ENCODE peak calls at places on chromosomes 5 and 9, in four cellular contexts. One of them, this sample, is unnamed.

GRCh38 chr5:66949066-66949465 is 247.5 kb downstream of the CD180 start:
- DNase-seq in SK-N-SH: no peak
- DNase-seq in H1: no peak
- DNase-seq in HCT116: no peak
- DNase-seq in this sample: no peak

GRCh38 chr5:170266570-170267379 is 30.8 kb downstream of the LCP2 start:
- DNase-seq in SK-N-SH: no peak
- DNase-seq in H1: no peak
- DNase-seq in HCT116: no peak
- DNase-seq in this sample: no peak

GRCh38 chr9:76472925-76473324 is 13.9 kb downstream of the GCNT1 start:
- DNase-seq in SK-N-SH: no peak
- DNase-seq in H1: no peak
- DNase-seq in HCT116: no peak
- DNase-seq in this sample: no peak

GRCh38 chr5:149811453-149811852 is 81.3 kb downstream of the PPARGC1B start:
- DNase-seq in SK-N-SH: no peak
- DNase-seq in H1: no peak
- DNase-seq in HCT116: no peak
- DNase-seq in this sample: no peak

GRCh38 chr5:116361171-116361967 is 213.3 kb downstream of the SEMA6A start:
- DNase-seq in SK-N-SH: peak; percentile 37
- DNase-seq in H1: peak; percentile 49
- DNase-seq in HCT116: no peak
- DNase-seq in this sample: no peak

GRCh38 chr5:111704452-111705085 is 52.4 kb downstream of the NREP start:
- DNase-seq in SK-N-SH: no peak
- DNase-seq in H1: no peak
- DNase-seq in HCT116: no peak
- DNase-seq in this sample: no peak

GRCh38 chr5:59342181-59342580 is 551.3 kb downstream of the PDE4D start:
- DNase-seq in SK-N-SH: peak; percentile 22
- DNase-seq in H1: no peak
- DNase-seq in HCT116: no peak
- DNase-seq in this sample: no peak

GRCh38 chr9:122342323-122343050 is 28.3 kb upstream of the PTGS1 start:
- DNase-seq in SK-N-SH: no peak
- DNase-seq in H1: no peak
- DNase-seq in HCT116: no peak
- DNase-seq in this sample: no peak

GRCh38 chr5:73826761-73827450 is 200.9 kb downstream of the ARHGEF28 start:
- DNase-seq in SK-N-SH: no peak
- DNase-seq in H1: no peak
- DNase-seq in HCT116: no peak
- DNase-seq in this sample: no peak

GRCh38 chr5:1394881-1395860 is 50.1 kb downstream of the SLC6A3 start:
- DNase-seq in SK-N-SH: no peak
- DNase-seq in H1: no peak
- DNase-seq in HCT116: no peak
- DNase-seq in this sample: no peak

GRCh38 chr9:86550411-86550810 is 196.2 kb upstream of the TUT7 start:
- DNase-seq in SK-N-SH: no peak
- DNase-seq in H1: no peak
- DNase-seq in HCT116: no peak
- DNase-seq in this sample: no peak

GRCh38 chr5:15938961-15939360 is 240.6 kb downstream of the MARCHF11 start:
- DNase-seq in SK-N-SH: no peak
- DNase-seq in H1: no peak
- DNase-seq in HCT116: no peak
- DNase-seq in this sample: no peak

GRCh38 chr5:53438079-53438478 is 42.4 kb upstream of the FST start:
- DNase-seq in SK-N-SH: no peak
- DNase-seq in H1: no peak
- DNase-seq in HCT116: no peak
- DNase-seq in this sample: no peak

GRCh38 chr9:83219154-83219923 is 156.4 kb upstream of the RASEF start:
- DNase-seq in SK-N-SH: peak; percentile 84
- DNase-seq in H1: peak; percentile 79
- DNase-seq in HCT116: peak; percentile 47
- DNase-seq in this sample: no peak

GRCh38 chr9:129867138-129868032 is 32.1 kb downstream of the USP20 start:
- DNase-seq in SK-N-SH: no peak
- DNase-seq in H1: no peak
- DNase-seq in HCT116: no peak
- DNase-seq in this sample: no peak

DNA sequence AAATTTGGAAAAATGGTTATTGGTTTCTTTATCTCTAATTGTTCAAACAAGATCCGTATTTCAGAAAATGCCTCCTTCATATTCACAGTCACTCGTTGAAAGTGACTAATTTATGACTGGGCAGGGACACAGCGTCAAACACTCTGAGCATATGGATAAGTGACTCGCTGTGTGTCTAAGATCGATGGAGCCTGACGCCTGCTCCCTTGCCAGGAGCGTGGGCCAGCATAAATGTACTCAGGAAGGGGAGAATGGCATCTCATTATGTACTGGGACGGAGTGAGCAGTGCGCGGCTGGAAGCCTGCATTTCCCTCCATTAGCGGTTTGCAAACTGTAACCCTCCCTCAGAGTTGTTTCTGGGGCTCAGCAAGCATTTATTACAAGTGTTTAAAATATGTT is 79.8 kb upstream of the CAST start:
- DNase-seq in SK-N-SH: peak; percentile 10
- DNase-seq in H1: no peak
- DNase-seq in HCT116: no peak
- DNase-seq in this sample: no peak
- H3K9ac ChIP-seq in SK-N-SH: no peak overlapping the region
- H3K9ac ChIP-seq in H1: no peak overlapping the region
- H3K9ac ChIP-seq in HCT116: no peak overlapping the region
- H3K9ac ChIP-seq in this sample: no peak overlapping the region

DNA sequence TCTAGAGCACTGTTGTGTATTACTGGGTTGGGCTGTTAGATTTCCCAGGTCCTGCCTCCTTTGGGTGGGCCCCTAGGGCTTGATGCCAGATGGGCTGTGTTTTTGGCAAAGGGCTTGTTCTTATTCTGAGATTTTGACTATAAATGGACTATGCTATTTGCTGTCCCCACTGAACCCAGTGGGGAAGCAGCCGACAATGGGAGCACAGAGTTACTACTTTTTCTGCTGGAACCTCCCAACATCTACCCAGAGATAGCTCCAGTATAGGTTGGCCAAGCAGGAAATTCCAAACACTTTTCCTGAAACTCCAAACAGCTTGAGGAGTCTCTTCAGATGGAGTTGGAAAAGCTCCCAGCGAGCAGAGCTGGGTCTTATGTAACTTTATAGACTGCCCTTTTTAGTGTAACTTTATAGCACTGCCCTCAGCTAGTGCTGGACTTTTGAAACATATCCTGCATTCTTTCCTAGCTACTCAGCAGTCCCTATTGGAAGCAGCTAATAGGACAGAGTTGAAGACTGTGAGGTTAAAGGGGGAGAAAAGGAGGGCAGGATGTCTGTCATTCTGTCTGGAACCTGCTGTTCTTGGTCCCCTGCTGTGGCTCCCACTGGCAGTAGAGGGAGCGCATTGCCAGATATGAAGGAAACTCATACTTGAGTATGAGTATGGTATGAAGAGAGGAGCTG is 21.0 kb downstream of the RUSC2 start:
- DNase-seq in SK-N-SH: no peak
- DNase-seq in H1: no peak
- DNase-seq in HCT116: peak; percentile 73
- DNase-seq in this sample: no peak
- H3K4me3 ChIP-seq in SK-N-SH: no peak overlapping the region
- H3K4me3 ChIP-seq in H1: no peak overlapping the region
- H3K4me3 ChIP-seq in HCT116: peak overlapping the region; percentile 1
- H3K4me3 ChIP-seq in this sample: peak overlapping the region; percentile 26

GRCh38 chr9:126147620-126148522 is 178.8 kb upstream of the MVB12B start:
- DNase-seq in SK-N-SH: peak; percentile 26
- DNase-seq in H1: no peak
- DNase-seq in HCT116: no peak
- DNase-seq in this sample: no peak
- TF ChIP-seq POLR2AphosphoS5 in SK-N-SH: no peak
- TF ChIP-seq POLR2AphosphoS5 in H1: no peak
- TF ChIP-seq POLR2AphosphoS5 in HCT116: no peak
- TF ChIP-seq POLR2AphosphoS5 in this sample: no peak

GRCh38 chr9:92969516-92970466 is 22.5 kb downstream of the FGD3 start:
- DNase-seq in SK-N-SH: no peak
- DNase-seq in H1: no peak
- DNase-seq in HCT116: no peak
- DNase-seq in this sample: no peak

GRCh38 chr9:92970467-92970923 is 23.2 kb downstream of the FGD3 start:
- DNase-seq in SK-N-SH: no peak
- DNase-seq in H1: peak; percentile 72
- DNase-seq in HCT116: no peak
- DNase-seq in this sample: no peak

GRCh38 chr9:92971776-92972175 is 24.5 kb downstream of the FGD3 start:
- DNase-seq in SK-N-SH: no peak
- DNase-seq in H1: no peak
- DNase-seq in HCT116: no peak
- DNase-seq in this sample: no peak

GRCh38 chr9:92973700-92974099 is 26.4 kb downstream of the FGD3 start:
- DNase-seq in SK-N-SH: no peak
- DNase-seq in H1: no peak
- DNase-seq in HCT116: no peak
- DNase-seq in this sample: no peak

GRCh38 chr9:92971121-92971520 is 23.8 kb downstream of the FGD3 start:
- DNase-seq in SK-N-SH: no peak
- DNase-seq in H1: no peak
- DNase-seq in HCT116: no peak
- DNase-seq in this sample: no peak
- H3K9ac ChIP-seq in SK-N-SH: no peak overlapping the region
- H3K9ac ChIP-seq in H1: peak overlapping the region; percentile 11
- H3K9ac ChIP-seq in HCT116: no peak overlapping the region
- H3K9ac ChIP-seq in this sample: no peak overlapping the region